ENCODE peak calls at places on chromosomes 13 and 19, in four cellular contexts. One of them, this sample, is unnamed.

GRCh38 chr13:77980592-77980991 is 62.0 kb upstream of the EDNRB start:
- DNase-seq in uterus: no peak
- DNase-seq in body of pancreas: no peak
- DNase-seq in spleen: no peak
- DNase-seq in this sample: no peak

GRCh38 chr13:49296659-49297058 is 48.9 kb downstream of the CDADC1 start:
- DNase-seq in uterus: no peak
- DNase-seq in body of pancreas: no peak
- DNase-seq in spleen: no peak
- DNase-seq in this sample: no peak

GRCh38 chr19:16328824-16329482 is 4.3 kb downstream of the KLF2 start:
- DNase-seq in uterus: no peak
- DNase-seq in body of pancreas: no peak
- DNase-seq in spleen: no peak
- DNase-seq in this sample: no peak

GRCh38 chr13:29920018-29920643 is 69.7 kb upstream of the UBL3 start:
- DNase-seq in uterus: no peak
- DNase-seq in body of pancreas: no peak
- DNase-seq in spleen: no peak
- DNase-seq in this sample: no peak

GRCh38 chr19:1253514-1254080 is 5.2 kb downstream of the MIDN start:
- DNase-seq in uterus: no peak
- DNase-seq in body of pancreas: no peak
- DNase-seq in spleen: peak; percentile 86
- DNase-seq in this sample: no peak

GRCh38 chr13:86974995-86975328 is 696.2 kb upstream of the SLITRK5 start:
- DNase-seq in uterus: no peak
- DNase-seq in body of pancreas: no peak
- DNase-seq in spleen: no peak
- DNase-seq in this sample: no peak

GRCh38 chr13:93249259-93249917 is 22.8 kb downstream of the GPC6 start:
- DNase-seq in uterus: no peak
- DNase-seq in body of pancreas: no peak
- DNase-seq in spleen: no peak
- DNase-seq in this sample: no peak

GRCh38 chr13:47397739-47398138 is 500.9 kb upstream of the HTR2A start:
- DNase-seq in uterus: no peak
- DNase-seq in body of pancreas: no peak
- DNase-seq in spleen: no peak
- DNase-seq in this sample: no peak

DNA sequence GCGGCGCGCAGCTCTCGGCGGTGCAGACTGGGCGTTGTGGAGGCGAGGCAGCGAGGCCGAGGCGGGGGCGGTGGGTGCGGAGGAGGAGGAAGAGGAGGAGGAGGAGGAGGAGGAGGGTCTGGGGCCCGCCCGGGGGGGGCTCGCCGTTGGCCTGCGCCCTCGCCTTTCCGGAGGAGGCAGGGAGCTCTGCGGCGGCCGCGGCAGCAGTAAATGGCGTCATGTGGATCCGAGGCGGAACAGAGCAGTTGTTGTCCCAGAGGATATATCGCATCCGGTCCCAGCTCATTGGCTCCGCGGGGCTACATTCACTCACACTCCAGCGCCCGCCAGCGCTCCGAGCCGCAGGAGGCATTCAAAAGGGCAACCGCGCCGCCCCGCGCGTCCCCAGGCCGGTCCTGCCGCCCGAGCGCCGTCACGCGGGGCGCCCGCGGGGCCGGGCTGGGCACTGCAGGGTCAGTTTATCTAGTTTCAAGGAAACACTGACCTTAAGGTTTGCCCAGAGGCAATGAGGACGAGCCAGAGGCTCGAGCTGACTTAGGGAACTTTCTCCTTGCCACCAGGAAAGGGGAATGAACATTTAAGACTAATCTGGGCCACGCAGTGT is at the start of gene SPRY2:
- DNase-seq in uterus: peak; percentile 92
- DNase-seq in body of pancreas: peak; percentile 96
- DNase-seq in spleen: peak; percentile 92
- DNase-seq in this sample: peak; percentile 97
- TF ChIP-seq CTCF in uterus: peak; percentile 26
- TF ChIP-seq CTCF in body of pancreas: no peak
- TF ChIP-seq CTCF in spleen: no peak
- TF ChIP-seq CTCF in this sample: no peak

GRCh38 chr13:31903072-31903815 is 128.3 kb upstream of the FRY start:
- DNase-seq in uterus: no peak
- DNase-seq in body of pancreas: no peak
- DNase-seq in spleen: no peak
- DNase-seq in this sample: no peak
- TF ChIP-seq POLR2A in uterus: no peak
- TF ChIP-seq POLR2A in body of pancreas: no peak
- TF ChIP-seq POLR2A in spleen: no peak
- TF ChIP-seq POLR2A in this sample: no peak

DNA sequence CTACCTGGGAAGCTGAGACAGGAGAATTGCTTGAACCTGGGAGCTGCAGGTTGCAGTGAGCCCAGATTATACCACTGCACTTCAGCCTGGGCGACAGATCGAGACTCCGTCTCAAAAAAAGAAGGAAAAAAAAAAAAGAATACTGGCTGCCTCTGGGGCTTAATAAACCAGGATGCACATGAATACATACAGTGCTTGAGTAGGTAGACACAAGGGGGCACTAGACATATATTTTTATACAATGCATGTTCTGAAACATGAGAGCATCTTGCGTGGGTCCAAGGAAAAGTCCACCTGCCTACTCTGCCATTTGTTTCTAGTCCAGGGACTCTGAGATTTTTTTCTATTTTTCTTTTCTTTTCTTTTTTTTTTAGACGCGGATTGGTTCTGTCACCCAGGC is 31.2 kb downstream of the KEAP1 start:
- DNase-seq in uterus: no peak
- DNase-seq in body of pancreas: peak; percentile 22
- DNase-seq in spleen: no peak
- DNase-seq in this sample: no peak
- TF ChIP-seq CTCF in uterus: peak; percentile 12
- TF ChIP-seq CTCF in body of pancreas: peak; percentile 7
- TF ChIP-seq CTCF in spleen: peak; percentile 32
- TF ChIP-seq CTCF in this sample: no peak

GRCh38 chr19:49057636-49058234 is at the start of gene CGB7:
- DNase-seq in uterus: peak; percentile 73
- DNase-seq in body of pancreas: peak; percentile 76
- DNase-seq in spleen: peak; percentile 79
- DNase-seq in this sample: peak; percentile 79

GRCh38 chr19:49058592-49058991 is 1.0 kb upstream of the CGB7 start:
- DNase-seq in uterus: no peak
- DNase-seq in body of pancreas: no peak
- DNase-seq in spleen: no peak
- DNase-seq in this sample: no peak

GRCh38 chr19:49061000-49061399 is 3.5 kb upstream of the CGB7 start:
- DNase-seq in uterus: no peak
- DNase-seq in body of pancreas: no peak
- DNase-seq in spleen: no peak
- DNase-seq in this sample: no peak

GRCh38 chr19:49059056-49059455 is 1.5 kb upstream of the CGB7 start:
- DNase-seq in uterus: no peak
- DNase-seq in body of pancreas: no peak
- DNase-seq in spleen: no peak
- DNase-seq in this sample: no peak

GRCh38 chr19:49056101-49056901 is 1.2 kb downstream of the CGB7 start:
- DNase-seq in uterus: peak; percentile 28
- DNase-seq in body of pancreas: peak; percentile 47
- DNase-seq in spleen: peak; percentile 86
- DNase-seq in this sample: no peak
- TF ChIP-seq POLR2A in uterus: no peak
- TF ChIP-seq POLR2A in body of pancreas: no peak
- TF ChIP-seq POLR2A in spleen: no peak
- TF ChIP-seq POLR2A in this sample: no peak

DNA sequence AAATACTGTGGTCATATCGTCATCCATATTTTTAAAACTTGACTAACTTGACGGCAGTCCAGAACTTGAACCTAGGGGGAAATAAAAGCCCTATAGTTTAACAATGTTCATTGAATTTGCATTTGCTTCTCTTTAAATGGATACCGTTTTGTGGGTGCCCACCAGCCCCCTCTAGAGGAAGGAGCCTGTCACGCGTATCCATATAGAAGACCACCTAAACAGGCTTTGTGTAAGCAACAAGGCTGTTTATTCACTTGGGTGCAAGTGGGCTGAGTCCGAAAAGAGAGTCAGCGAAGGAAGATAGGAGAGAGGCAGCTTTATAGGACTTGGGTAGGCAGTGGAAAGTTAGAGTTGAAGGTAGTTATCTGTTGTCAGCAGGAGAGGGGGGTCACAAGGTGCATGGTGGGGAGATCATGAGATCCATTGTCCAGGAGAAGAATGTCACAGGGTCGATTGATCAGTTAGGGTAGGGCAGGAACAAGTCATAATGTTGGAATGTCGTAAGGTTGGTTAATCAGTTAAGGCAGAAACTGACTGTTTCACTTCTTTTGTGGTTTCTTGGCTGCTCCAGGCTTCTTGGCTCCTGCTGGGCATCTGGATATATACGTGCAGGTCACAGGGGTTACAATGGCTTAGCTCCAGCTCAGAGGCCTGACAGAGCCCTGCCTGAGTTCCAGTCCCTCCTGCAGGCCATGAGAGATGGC is 42.5 kb upstream of the ANKRD10 start:
- DNase-seq in uterus: no peak
- DNase-seq in body of pancreas: no peak
- DNase-seq in spleen: no peak
- DNase-seq in this sample: no peak
- TF ChIP-seq CTCF in uterus: no peak
- TF ChIP-seq CTCF in body of pancreas: no peak
- TF ChIP-seq CTCF in spleen: no peak
- TF ChIP-seq CTCF in this sample: no peak

DNA sequence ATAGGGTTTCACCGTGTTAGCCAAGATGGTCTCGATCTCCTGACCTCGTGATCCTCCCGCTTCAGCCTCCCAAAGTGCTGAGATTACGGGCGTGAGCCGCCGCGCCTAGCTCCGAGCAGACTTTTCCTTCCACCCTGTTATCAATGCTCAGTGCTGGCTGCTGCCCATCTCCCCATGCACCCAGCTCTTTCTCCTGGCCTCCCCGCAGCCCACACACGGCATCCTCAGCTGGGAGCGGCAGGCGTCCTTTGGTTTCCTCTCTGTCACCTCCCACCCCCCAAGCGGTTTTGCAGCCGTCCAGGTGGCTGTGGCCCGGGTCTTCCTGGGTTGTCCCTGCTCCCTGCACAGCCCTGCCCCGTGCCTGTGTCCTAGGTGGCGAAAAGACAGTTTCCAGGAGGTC is 12.1 kb downstream of the PRR22 start:
- DNase-seq in uterus: no peak
- DNase-seq in body of pancreas: no peak
- DNase-seq in spleen: no peak
- DNase-seq in this sample: no peak
- TF ChIP-seq POLR2A in uterus: no peak
- TF ChIP-seq POLR2A in body of pancreas: no peak
- TF ChIP-seq POLR2A in spleen: no peak
- TF ChIP-seq POLR2A in this sample: no peak

GRCh38 chr13:110238795-110239194 is 68.2 kb downstream of the COL4A1 start:
- DNase-seq in uterus: no peak
- DNase-seq in body of pancreas: no peak
- DNase-seq in spleen: no peak
- DNase-seq in this sample: no peak

GRCh38 chr13:110237895-110238294 is 69.1 kb downstream of the COL4A1 start:
- DNase-seq in uterus: peak; percentile 11
- DNase-seq in body of pancreas: no peak
- DNase-seq in spleen: no peak
- DNase-seq in this sample: no peak

GRCh38 chr13:110240352-110240751 is 66.6 kb downstream of the COL4A1 start:
- DNase-seq in uterus: no peak
- DNase-seq in body of pancreas: no peak
- DNase-seq in spleen: no peak
- DNase-seq in this sample: no peak

GRCh38 chr13:110240943-110241342 is 66.0 kb downstream of the COL4A1 start:
- DNase-seq in uterus: no peak
- DNase-seq in body of pancreas: no peak
- DNase-seq in spleen: no peak
- DNase-seq in this sample: no peak

GRCh38 chr13:110239280-110240120 is 67.5 kb downstream of the COL4A1 start:
- DNase-seq in uterus: no peak
- DNase-seq in body of pancreas: no peak
- DNase-seq in spleen: no peak
- DNase-seq in this sample: no peak
- TF ChIP-seq CTCF in uterus: no peak
- TF ChIP-seq CTCF in body of pancreas: no peak
- TF ChIP-seq CTCF in spleen: no peak
- TF ChIP-seq CTCF in this sample: no peak

DNA sequence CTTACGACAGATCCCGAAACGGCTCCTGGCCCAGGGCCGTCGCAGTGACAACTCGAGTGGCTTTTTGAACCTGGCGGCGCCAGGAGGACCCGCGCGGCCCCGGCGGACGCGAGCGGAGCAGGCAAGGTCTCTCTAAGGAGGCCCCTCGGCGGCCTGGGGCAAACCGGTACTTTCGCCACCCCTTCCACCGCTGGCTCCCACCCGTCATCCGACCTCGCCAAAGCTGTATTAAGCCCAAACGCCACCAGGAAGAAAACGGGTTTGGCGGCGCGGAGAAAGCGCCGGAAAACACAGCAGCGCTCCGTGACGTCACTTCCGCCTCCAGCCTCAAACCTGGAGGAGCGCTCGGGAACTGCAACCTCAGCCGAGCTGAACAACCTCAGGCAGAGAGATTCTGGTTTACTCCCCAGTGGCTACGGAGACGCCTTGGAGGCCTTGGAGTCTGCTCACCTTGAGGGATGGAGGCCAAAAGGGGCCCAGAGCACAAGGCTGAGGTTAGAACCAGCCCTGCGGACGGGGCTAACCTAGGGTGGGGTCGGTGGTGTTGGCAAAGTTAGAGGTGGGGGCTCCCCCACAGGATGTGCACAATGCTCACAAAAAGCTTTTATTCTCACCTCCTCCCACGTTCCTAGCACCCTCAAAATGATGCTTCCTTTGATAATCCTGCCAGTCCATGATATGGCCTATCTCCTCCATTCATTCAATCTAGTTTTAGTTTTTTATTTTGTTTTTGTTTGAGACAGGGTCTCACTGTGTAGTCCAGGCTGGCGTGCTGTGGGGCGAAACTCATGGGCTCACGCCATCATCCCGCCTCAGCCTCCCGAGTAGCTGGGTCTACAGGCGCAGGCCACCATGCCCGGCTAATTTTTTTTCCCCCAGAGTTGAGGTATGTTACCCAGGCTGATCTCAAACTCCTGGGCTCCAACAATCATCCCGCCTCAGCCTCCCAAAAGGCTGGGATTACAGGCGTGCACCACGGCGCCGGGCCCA is at the start of gene ZNF266:
- DNase-seq in uterus: peak; percentile 84
- DNase-seq in body of pancreas: peak; percentile 90
- DNase-seq in spleen: peak; percentile 95
- DNase-seq in this sample: peak; percentile 94
- TF ChIP-seq POLR2A in uterus: no peak
- TF ChIP-seq POLR2A in body of pancreas: peak; percentile 59
- TF ChIP-seq POLR2A in spleen: no peak
- TF ChIP-seq POLR2A in this sample: no peak

This sample was measured in sigmoid colon.